ENCODE peak calls at places on chromosomes 2 and 18, in five cellular contexts. One of them, this sample, is unnamed.

GRCh38 chr18:23136326-23137092 is 1.2 kb downstream of the CABLES1 start:
- DNase-seq in K562: no peak
- DNase-seq in endothelial cell of umbilical vein: no peak
- DNase-seq in breast epithelium: peak
- DNase-seq in GM23338: peak
- DNase-seq in this sample: no peak

GRCh38 chr2:10141736-10142639 is 19.4 kb downstream of the RRM2 start:
- DNase-seq in K562: peak
- DNase-seq in endothelial cell of umbilical vein: no peak
- DNase-seq in breast epithelium: no peak
- DNase-seq in GM23338: peak
- DNase-seq in this sample: no peak

GRCh38 chr2:237057893-237058300 is 27.8 kb upstream of the COPS8 start:
- DNase-seq in K562: no peak
- DNase-seq in endothelial cell of umbilical vein: no peak
- DNase-seq in breast epithelium: no peak
- DNase-seq in GM23338: no peak
- DNase-seq in this sample: no peak

GRCh38 chr2:152198499-152198898 is 22.9 kb upstream of the STAM2 start:
- DNase-seq in K562: no peak
- DNase-seq in endothelial cell of umbilical vein: no peak
- DNase-seq in breast epithelium: no peak
- DNase-seq in GM23338: peak
- DNase-seq in this sample: no peak

GRCh38 chr2:121095257-121096080 is 189.5 kb downstream of the TFCP2L1 start:
- DNase-seq in K562: peak
- DNase-seq in endothelial cell of umbilical vein: peak
- DNase-seq in breast epithelium: peak
- DNase-seq in GM23338: peak
- DNase-seq in this sample: no peak

GRCh38 chr18:49561377-49562193 is at the start of gene LIPG:
- DNase-seq in K562: peak
- DNase-seq in endothelial cell of umbilical vein: peak
- DNase-seq in breast epithelium: peak
- DNase-seq in GM23338: peak
- DNase-seq in this sample: peak

GRCh38 chr2:145027073-145027459 is 507.1 kb upstream of the ZEB2 start:
- DNase-seq in K562: no peak
- DNase-seq in endothelial cell of umbilical vein: no peak
- DNase-seq in breast epithelium: no peak
- DNase-seq in GM23338: no peak
- DNase-seq in this sample: no peak

GRCh38 chr2:198173242-198173641 is 368.8 kb downstream of the PLCL1 start:
- DNase-seq in K562: no peak
- DNase-seq in endothelial cell of umbilical vein: no peak
- DNase-seq in breast epithelium: no peak
- DNase-seq in GM23338: peak
- DNase-seq in this sample: no peak

GRCh38 chr2:62287895-62288589 is 92.1 kb downstream of the B3GNT2 start:
- DNase-seq in K562: peak
- DNase-seq in endothelial cell of umbilical vein: no peak
- DNase-seq in breast epithelium: peak
- DNase-seq in GM23338: no peak
- DNase-seq in this sample: no peak

GRCh38 chr2:173291412-173291811 is 63.3 kb upstream of the CDCA7 start:
- DNase-seq in K562: peak
- DNase-seq in endothelial cell of umbilical vein: no peak
- DNase-seq in breast epithelium: no peak
- DNase-seq in GM23338: no peak
- DNase-seq in this sample: no peak

GRCh38 chr2:215624423-215624829 is 188.6 kb upstream of the FN1 start:
- DNase-seq in K562: no peak
- DNase-seq in endothelial cell of umbilical vein: no peak
- DNase-seq in breast epithelium: no peak
- DNase-seq in GM23338: peak
- DNase-seq in this sample: no peak

GRCh38 chr2:232667989-232668583 is 29.0 kb upstream of the GIGYF2 start:
- DNase-seq in K562: no peak
- DNase-seq in endothelial cell of umbilical vein: no peak
- DNase-seq in breast epithelium: no peak
- DNase-seq in GM23338: no peak
- DNase-seq in this sample: no peak

GRCh38 chr18:65934874-65935273 is 184.1 kb downstream of the CDH7 start:
- DNase-seq in K562: no peak
- DNase-seq in endothelial cell of umbilical vein: no peak
- DNase-seq in breast epithelium: no peak
- DNase-seq in GM23338: no peak
- DNase-seq in this sample: no peak

GRCh38 chr2:144290276-144290675 is 229.6 kb downstream of the ZEB2 start:
- DNase-seq in K562: no peak
- DNase-seq in endothelial cell of umbilical vein: no peak
- DNase-seq in breast epithelium: no peak
- DNase-seq in GM23338: no peak
- DNase-seq in this sample: no peak

GRCh38 chr2:211035548-211036185 is 479.3 kb downstream of the CPS1 start:
- DNase-seq in K562: no peak
- DNase-seq in endothelial cell of umbilical vein: peak
- DNase-seq in breast epithelium: no peak
- DNase-seq in GM23338: peak
- DNase-seq in this sample: no peak

GRCh38 chr18:48788378-48788777 is 162.4 kb downstream of the SMAD7 start:
- DNase-seq in K562: no peak
- DNase-seq in endothelial cell of umbilical vein: no peak
- DNase-seq in breast epithelium: no peak
- DNase-seq in GM23338: no peak
- DNase-seq in this sample: no peak

GRCh38 chr2:59947917-59948534 is 605.4 kb downstream of the BCL11A start:
- DNase-seq in K562: no peak
- DNase-seq in endothelial cell of umbilical vein: no peak
- DNase-seq in breast epithelium: no peak
- DNase-seq in GM23338: no peak
- DNase-seq in this sample: no peak

GRCh38 chr2:12507295-12507694 is 209.4 kb upstream of the TRIB2 start:
- DNase-seq in K562: no peak
- DNase-seq in endothelial cell of umbilical vein: no peak
- DNase-seq in breast epithelium: peak
- DNase-seq in GM23338: no peak
- DNase-seq in this sample: peak

GRCh38 chr2:166388488-166389070 is 12.8 kb upstream of the SCN9A start:
- DNase-seq in K562: no peak
- DNase-seq in endothelial cell of umbilical vein: peak
- DNase-seq in breast epithelium: no peak
- DNase-seq in GM23338: no peak
- DNase-seq in this sample: no peak

GRCh38 chr2:61549546-61549945 is 11.4 kb upstream of the XPO1 start:
- DNase-seq in K562: no peak
- DNase-seq in endothelial cell of umbilical vein: no peak
- DNase-seq in breast epithelium: no peak
- DNase-seq in GM23338: no peak
- DNase-seq in this sample: no peak

GRCh38 chr2:119694994-119695521 is 16.1 kb downstream of the TMEM177 start:
- DNase-seq in K562: no peak
- DNase-seq in endothelial cell of umbilical vein: peak
- DNase-seq in breast epithelium: no peak
- DNase-seq in GM23338: no peak
- DNase-seq in this sample: no peak

GRCh38 chr2:229044581-229044980 is 226.5 kb downstream of the PID1 start:
- DNase-seq in K562: no peak
- DNase-seq in endothelial cell of umbilical vein: no peak
- DNase-seq in breast epithelium: no peak
- DNase-seq in GM23338: no peak
- DNase-seq in this sample: no peak

GRCh38 chr2:222398446-222398885 is 25.9 kb upstream of the SGPP2 start:
- DNase-seq in K562: no peak
- DNase-seq in endothelial cell of umbilical vein: no peak
- DNase-seq in breast epithelium: no peak
- DNase-seq in GM23338: no peak
- DNase-seq in this sample: no peak

GRCh38 chr2:172693037-172693436 is 42.6 kb upstream of the RAPGEF4 start:
- DNase-seq in K562: no peak
- DNase-seq in endothelial cell of umbilical vein: peak
- DNase-seq in breast epithelium: no peak
- DNase-seq in GM23338: no peak
- DNase-seq in this sample: no peak

GRCh38 chr2:110107092-110108079 is 8.2 kb downstream of the MALL start:
- DNase-seq in K562: no peak
- DNase-seq in endothelial cell of umbilical vein: no peak
- DNase-seq in breast epithelium: peak
- DNase-seq in GM23338: no peak
- DNase-seq in this sample: no peak

GRCh38 chr2:111145103-111145760 is 24.5 kb downstream of the BCL2L11 start:
- DNase-seq in K562: no peak
- DNase-seq in endothelial cell of umbilical vein: no peak
- DNase-seq in breast epithelium: no peak
- DNase-seq in GM23338: no peak
- DNase-seq in this sample: no peak

GRCh38 chr2:179952658-179953057 is 54.4 kb downstream of the CWC22 start:
- DNase-seq in K562: no peak
- DNase-seq in endothelial cell of umbilical vein: no peak
- DNase-seq in breast epithelium: no peak
- DNase-seq in GM23338: no peak
- DNase-seq in this sample: no peak

GRCh38 chr2:204177977-204178522 is 241.5 kb downstream of the ICOS start:
- DNase-seq in K562: peak
- DNase-seq in endothelial cell of umbilical vein: peak
- DNase-seq in breast epithelium: no peak
- DNase-seq in GM23338: peak
- DNase-seq in this sample: no peak

GRCh38 chr2:71861186-71862160 is 286.2 kb downstream of the CYP26B1 start:
- DNase-seq in K562: no peak
- DNase-seq in endothelial cell of umbilical vein: no peak
- DNase-seq in breast epithelium: no peak
- DNase-seq in GM23338: no peak
- DNase-seq in this sample: no peak

GRCh38 chr18:3029215-3029972 is 16.4 kb upstream of the LPIN2 start:
- DNase-seq in K562: peak
- DNase-seq in endothelial cell of umbilical vein: peak
- DNase-seq in breast epithelium: no peak
- DNase-seq in GM23338: no peak
- DNase-seq in this sample: no peak

GRCh38 chr2:151095463-151095862 is 166.2 kb downstream of the RBM43 start:
- DNase-seq in K562: no peak
- DNase-seq in endothelial cell of umbilical vein: no peak
- DNase-seq in breast epithelium: no peak
- DNase-seq in GM23338: no peak
- DNase-seq in this sample: no peak

GRCh38 chr2:241230435-241230834 is 42.0 kb downstream of the ANO7 start:
- DNase-seq in K562: no peak
- DNase-seq in endothelial cell of umbilical vein: no peak
- DNase-seq in breast epithelium: no peak
- DNase-seq in GM23338: no peak
- DNase-seq in this sample: no peak
- TF ChIP-seq POLR2AphosphoS5 in K562: no peak
- TF ChIP-seq POLR2AphosphoS5 in endothelial cell of umbilical vein: no peak
- TF ChIP-seq POLR2AphosphoS5 in breast epithelium: no peak
- TF ChIP-seq POLR2AphosphoS5 in GM23338: no peak
- TF ChIP-seq POLR2AphosphoS5 in this sample: no peak

DNA sequence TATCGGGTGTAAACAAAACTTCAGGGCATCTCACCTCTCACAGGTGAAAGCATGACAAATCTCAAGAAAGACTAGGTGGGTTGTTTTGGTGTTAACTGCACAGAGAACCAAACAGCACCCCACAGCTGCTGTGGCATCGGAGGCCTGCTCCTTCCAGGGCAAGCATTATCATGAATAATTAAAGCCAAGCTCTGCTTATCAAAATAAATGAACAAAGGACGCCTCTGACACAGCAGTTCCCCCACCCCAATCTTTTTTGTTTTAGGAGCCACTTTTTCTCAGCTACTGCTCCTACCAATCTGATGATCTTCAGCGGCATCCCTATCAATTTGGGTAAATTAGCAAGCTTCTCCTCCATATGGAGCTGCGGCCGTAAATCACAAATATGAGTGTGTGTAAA is 58.6 kb downstream of the KLF7 start:
- DNase-seq in K562: no peak
- DNase-seq in endothelial cell of umbilical vein: no peak
- DNase-seq in breast epithelium: no peak
- DNase-seq in GM23338: no peak
- DNase-seq in this sample: no peak
- TF ChIP-seq POLR2AphosphoS5 in K562: no peak
- TF ChIP-seq POLR2AphosphoS5 in endothelial cell of umbilical vein: no peak
- TF ChIP-seq POLR2AphosphoS5 in breast epithelium: no peak
- TF ChIP-seq POLR2AphosphoS5 in GM23338: no peak
- TF ChIP-seq POLR2AphosphoS5 in this sample: no peak

DNA sequence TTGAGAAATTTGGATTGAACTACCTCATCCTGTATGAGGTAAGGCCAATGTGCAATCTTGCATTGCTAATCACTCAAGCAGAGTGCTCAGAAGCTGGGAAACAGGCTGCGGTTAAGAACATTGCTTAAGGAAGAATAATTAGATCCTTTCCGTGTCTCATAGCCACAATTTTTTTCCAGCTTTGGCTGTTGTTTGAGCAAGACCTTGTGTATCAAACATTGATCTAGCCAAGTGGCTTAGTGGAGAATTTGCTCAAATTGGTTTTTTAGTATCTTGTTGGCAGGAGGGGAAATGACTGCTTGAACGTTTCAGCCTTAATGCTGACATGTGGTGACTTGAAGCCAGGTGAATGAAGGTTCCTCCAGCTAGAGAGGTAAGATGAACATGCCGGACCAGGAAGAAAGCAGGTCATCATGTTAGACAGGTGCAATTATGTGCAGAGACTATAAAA is 98.7 kb upstream of the CYP1B1 start:
- DNase-seq in K562: no peak
- DNase-seq in endothelial cell of umbilical vein: no peak
- DNase-seq in breast epithelium: peak
- DNase-seq in GM23338: no peak
- DNase-seq in this sample: peak
- TF ChIP-seq POLR2AphosphoS5 in K562: no peak
- TF ChIP-seq POLR2AphosphoS5 in endothelial cell of umbilical vein: no peak
- TF ChIP-seq POLR2AphosphoS5 in breast epithelium: peak
- TF ChIP-seq POLR2AphosphoS5 in GM23338: no peak
- TF ChIP-seq POLR2AphosphoS5 in this sample: no peak

GRCh38 chr18:12947355-12948054 is at the start of gene SEH1L:
- DNase-seq in K562: peak
- DNase-seq in endothelial cell of umbilical vein: peak
- DNase-seq in breast epithelium: peak
- DNase-seq in GM23338: peak
- DNase-seq in this sample: no peak
- TF ChIP-seq POLR2AphosphoS5 in K562: peak
- TF ChIP-seq POLR2AphosphoS5 in endothelial cell of umbilical vein: no peak
- TF ChIP-seq POLR2AphosphoS5 in breast epithelium: peak
- TF ChIP-seq POLR2AphosphoS5 in GM23338: peak
- TF ChIP-seq POLR2AphosphoS5 in this sample: peak

This sample was measured in SK-N-MC.